ENCODE peak calls at places on chromosomes 4 and X, in seven cellular contexts. J is suprapubic skin, I is heart right ventricle, F is SK-N-SH, S is body of pancreas, K is Peyer's patch, D is IMR-90. P is an unnamed sample.

GRCh38 chr4:80266267-80266901 is at the start of gene FGF5:
- DNase-seq in J (peak; percentile 61), I (peak; percentile 42), F (peak; percentile 83), S (peak; percentile 25), K (peak; percentile 49), D (peak; percentile 94), P (peak; percentile 58)

GRCh38 chr4:7356667-7357295 is 77.9 kb downstream of the PSAPL1 start:
- DNase-seq in J (no peak), I (no peak), F (no peak), S (no peak), K (no peak), D (no peak), P (no peak)

GRCh38 chrX:136731207-136731782 is 49.4 kb downstream of the ARHGEF6 start:
- DNase-seq in J (no peak), I (no peak), F (no peak), S (no peak), K (no peak), D (no peak), P (no peak)

GRCh38 chr4:140756292-140757219 is at the start of gene TBC1D9:
- DNase-seq in J (peak; percentile 89), I (peak; percentile 84), F (peak; percentile 81), S (peak; percentile 87), K (peak; percentile 84), D (peak; percentile 55), P (peak; percentile 53)

GRCh38 chr4:173518419-173519102 is 11.5 kb downstream of the HAND2 start:
- DNase-seq in J (no peak), I (peak; percentile 28), F (peak; percentile 64), S (no peak), K (no peak), D (no peak), P (no peak)

GRCh38 chr4:986949-987688 is at the start of gene IDUA:
- DNase-seq in J (peak; percentile 90), I (peak; percentile 86), F (peak; percentile 97), S (peak; percentile 77), K (peak; percentile 93), D (peak; percentile 53), P (no peak)

GRCh38 chrX:102154218-102154860 is 1.4 kb downstream of the BEX5 start:
- DNase-seq in J (no peak), I (no peak), F (peak; percentile 16), S (no peak), K (no peak), D (no peak), P (no peak)

GRCh38 chr4:141636771-141637460 is 533 bp downstream of the IL15 start:
- DNase-seq in J (peak; percentile 60), I (peak; percentile 57), F (peak; percentile 81), S (peak; percentile 53), K (peak; percentile 78), D (peak; percentile 64), P (no peak)

GRCh38 chrX:14351889-14352288 is 177.4 kb upstream of the GLRA2 start:
- DNase-seq in J (no peak), I (no peak), F (no peak), S (no peak), K (no peak), D (no peak), P (no peak)

GRCh38 chr4:71231073-71231752 is 107.6 kb upstream of the SLC4A4 start:
- DNase-seq in J (peak; percentile 78), I (peak; percentile 89), F (no peak), S (peak; percentile 89), K (peak; percentile 88), D (peak; percentile 59), P (no peak)

GRCh38 chr4:71230613-71231012 is 108.2 kb upstream of the SLC4A4 start:
- DNase-seq in J (no peak), I (no peak), F (no peak), S (no peak), K (no peak), D (no peak), P (no peak)

GRCh38 chr4:71230258-71230594 is 108.6 kb upstream of the SLC4A4 start:
- DNase-seq in J (no peak), I (no peak), F (no peak), S (peak; percentile 46), K (no peak), D (peak; percentile 87), P (no peak)

GRCh38 chr4:71231753-71232420 is 106.9 kb upstream of the SLC4A4 start:
- DNase-seq in J (no peak), I (no peak), F (no peak), S (no peak), K (no peak), D (peak; percentile 19), P (no peak)

DNA sequence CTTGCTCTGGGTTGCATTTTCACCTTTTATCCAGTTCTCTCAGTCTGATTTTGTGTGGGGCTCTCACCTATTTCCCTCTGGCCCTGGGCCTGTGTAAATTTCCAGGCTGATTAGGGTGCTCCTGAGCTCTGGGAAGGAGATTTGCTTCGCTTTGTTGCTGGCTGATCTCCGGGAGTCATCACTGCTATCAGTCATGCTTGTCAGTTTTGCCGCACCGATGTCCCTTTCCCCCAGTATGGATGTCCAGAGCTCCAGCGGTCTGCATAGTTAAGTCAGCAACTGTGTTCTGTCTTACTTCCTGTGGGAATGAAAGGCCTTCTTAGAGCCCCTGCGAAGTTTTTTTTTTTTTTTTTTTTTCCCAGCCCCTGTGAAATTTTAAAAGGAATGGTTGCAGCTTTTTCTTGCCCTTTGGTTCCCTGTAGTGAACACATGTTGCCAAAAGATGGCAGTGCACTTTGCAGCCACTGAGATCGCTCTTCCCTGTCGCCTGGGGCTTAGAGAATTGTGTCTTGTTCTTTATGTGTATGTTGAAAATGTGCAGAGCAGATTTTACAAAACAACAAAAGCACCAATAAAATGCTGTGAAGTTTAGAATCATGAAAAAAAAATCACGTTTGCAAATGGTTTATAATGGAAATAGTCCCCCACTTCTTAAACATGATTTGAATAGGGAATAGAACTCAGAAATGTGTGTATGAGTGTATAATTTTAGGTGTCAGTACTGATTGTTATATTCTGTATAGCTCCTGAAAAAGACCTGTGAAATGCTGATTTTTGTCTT is 109.2 kb upstream of the SLC4A4 start:
- DNase-seq in J (no peak), I (no peak), F (peak; percentile 36), S (peak; percentile 52), K (no peak), D (peak; percentile 81), P (no peak)
- H3K4me3 ChIP-seq in J (no peak overlapping the region), I (peak overlapping the region; percentile 26), F (no peak overlapping the region), S (no peak overlapping the region), K (peak overlapping the region; percentile 11), D (no peak overlapping the region), P (no peak overlapping the region)

DNA sequence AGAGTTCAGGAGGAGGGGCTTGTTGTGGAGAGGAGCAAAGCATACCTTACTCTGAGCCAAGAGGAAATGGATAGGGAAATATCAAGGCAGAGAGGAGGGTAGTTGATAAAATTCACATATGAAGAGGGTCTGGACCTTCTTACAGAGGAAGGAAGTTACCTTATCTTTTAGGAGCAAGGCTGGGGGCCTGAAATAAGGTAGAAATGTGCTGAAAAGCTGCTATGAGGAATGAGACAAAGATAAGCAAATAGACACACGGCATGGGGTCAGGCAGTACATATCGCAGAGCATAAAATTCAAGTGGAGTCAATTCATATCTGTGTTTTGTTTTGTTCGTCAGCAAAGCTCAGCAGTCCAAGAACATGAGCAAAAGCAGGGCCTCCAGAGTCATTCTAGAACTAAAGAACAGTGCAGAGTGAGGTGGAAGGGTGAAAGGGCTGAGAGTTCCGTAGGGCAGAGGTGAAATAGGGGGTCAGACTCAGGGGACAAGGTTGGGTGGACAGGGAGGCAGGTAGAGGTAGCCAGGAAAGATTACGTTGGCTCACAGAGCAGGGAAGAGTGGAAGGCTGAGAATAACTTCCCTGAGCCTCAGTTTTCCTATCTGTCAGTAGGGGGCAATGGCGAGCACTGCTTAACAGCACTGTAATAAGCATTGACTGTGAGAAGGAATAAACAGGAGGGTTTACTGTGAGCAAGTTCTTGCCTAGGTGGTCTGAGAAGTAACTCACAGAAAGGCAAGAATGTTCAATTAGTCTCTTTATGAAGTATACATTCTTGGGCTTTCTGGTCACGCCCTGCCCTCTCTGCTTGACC is 9.2 kb downstream of the VSIG4 start:
- DNase-seq in J (no peak), I (no peak), F (peak; percentile 7), S (no peak), K (no peak), D (peak; percentile 7), P (no peak)
- TF ChIP-seq CTCF in J (peak; percentile 9), I (no peak), F (peak; percentile 64), S (peak; percentile 21), K (peak; percentile 52), D (peak; percentile 50), P (peak; percentile 62)

DNA sequence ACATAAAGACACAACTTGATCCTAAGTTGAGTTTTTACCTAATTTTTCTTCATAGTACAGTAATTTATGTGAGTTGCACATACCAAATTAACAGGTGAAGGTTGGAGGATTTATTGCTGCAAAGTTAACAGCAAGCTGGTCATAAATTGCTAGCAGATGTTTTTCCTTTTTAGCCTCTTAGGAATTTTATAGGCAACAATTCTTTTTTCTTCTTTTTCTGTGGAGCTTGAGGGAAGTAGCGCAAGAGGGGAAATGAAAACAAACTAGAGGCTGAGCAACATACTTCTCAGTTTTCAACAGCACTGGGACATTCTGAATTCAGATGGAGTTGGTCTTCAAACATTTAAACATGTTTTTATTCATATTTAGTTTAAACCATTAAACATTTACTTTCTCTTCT is 63.7 kb upstream of the TLR2 start:
- DNase-seq in J (no peak), I (no peak), F (no peak), S (no peak), K (no peak), D (peak; percentile 57), P (peak; percentile 39)
- H3K36me3 ChIP-seq in J (peaks cover 66% of the 10 kb centered on the region), I (no peaks in the 10 kb centered on the region), F (peaks cover 20% of the 10 kb centered on the region), S (peaks cover 50% of the 10 kb centered on the region), K (peaks cover 31% of the 10 kb centered on the region), D (peaks cover 16% of the 10 kb centered on the region), P (peaks cover 6% of the 10 kb centered on the region)

GRCh38 chr4:174517502-174517901 is 4.8 kb downstream of the HPGD start:
- DNase-seq in J (no peak), I (no peak), F (no peak), S (no peak), K (no peak), D (no peak), P (no peak)

GRCh38 chr4:174523003-174523693 is 860 bp upstream of the HPGD start:
- DNase-seq in J (peak; percentile 80), I (no peak), F (no peak), S (no peak), K (no peak), D (no peak), P (no peak)

GRCh38 chr4:174521800-174522182 is 497 bp downstream of the HPGD start:
- DNase-seq in J (no peak), I (no peak), F (peak; percentile 19), S (peak; percentile 16), K (no peak), D (no peak), P (no peak)

GRCh38 chr4:174522183-174523002 is at the start of gene HPGD:
- DNase-seq in J (peak; percentile 90), I (peak; percentile 37), F (peak; percentile 66), S (peak; percentile 35), K (peak; percentile 90), D (no peak), P (no peak)

DNA sequence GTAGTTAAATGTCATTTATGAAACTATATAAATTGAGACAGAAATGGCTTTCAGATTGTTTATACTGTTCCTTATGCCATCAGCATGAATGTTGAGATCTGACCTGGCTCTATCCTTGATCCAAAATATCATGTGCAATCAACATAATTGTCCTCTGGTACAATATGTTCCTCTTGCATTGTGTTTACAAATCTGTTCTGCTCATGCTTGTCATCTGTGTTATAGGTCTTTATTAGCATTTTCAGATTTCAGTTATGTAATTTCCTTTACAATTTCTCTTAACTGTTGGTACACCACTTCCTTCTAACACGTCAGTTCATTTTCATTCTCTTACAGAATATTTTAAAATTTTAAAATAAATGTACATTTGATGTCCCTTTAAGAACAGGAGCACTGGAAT is 1.6 kb downstream of the HPGD start:
- DNase-seq in J (no peak), I (no peak), F (no peak), S (no peak), K (no peak), D (no peak), P (no peak)
- H3K4me3 ChIP-seq in J (peak overlapping the region; percentile 76), I (no peak overlapping the region), F (no peak overlapping the region), S (no peak overlapping the region), K (peak overlapping the region; percentile 70), D (no peak overlapping the region), P (no peak overlapping the region)